ENCODE peak calls at places on chromosomes 12 and 14, in four cellular contexts. G is pancreas; A is activated T-cell treated with anti-CD3 and anti-CD28 coated beads, Interleukin-2, amount 50 U/mL, for 72 hours; X is lower lobe of right lung. T is an unnamed sample.

GRCh38 chr12:111256629-111257434 is 112.1 kb downstream of the PHETA1 start:
- ATAC-seq in G (no peak), A (no peak), X (no peak), T (no peak)

GRCh38 chr14:95956601-95957460 is 80.2 kb downstream of the TUNAR start:
- ATAC-seq in G (no peak), A (no peak), X (no peak), T (no peak)

GRCh38 chr12:8950702-8951478 is 1.4 kb upstream of the M6PR start:
- ATAC-seq in G (no peak), A (no peak), X (no peak), T (no peak)

GRCh38 chr12:125549171-125549570 is 483.9 kb downstream of the AACS start:
- ATAC-seq in G (no peak), A (no peak), X (no peak), T (no peak)

GRCh38 chr12:30585877-30586276 is 109.8 kb downstream of the IPO8 start:
- ATAC-seq in G (peak), A (no peak), X (no peak), T (no peak)

GRCh38 chr12:2273288-2273687 is 220.5 kb downstream of the CACNA1C start:
- ATAC-seq in G (no peak), A (no peak), X (peak), T (no peak)

GRCh38 chr12:29562167-29562776 is 64.8 kb upstream of the OVCH1 start:
- ATAC-seq in G (peak), A (no peak), X (peak), T (peak)

GRCh38 chr12:1830981-1831930 is 10.9 kb downstream of the LRTM2 start:
- ATAC-seq in G (peak), A (peak), X (peak), T (peak)

GRCh38 chr12:47504775-47505446 is 200.9 kb downstream of the RPAP3 start:
- ATAC-seq in G (no peak), A (peak), X (no peak), T (no peak)

GRCh38 chr14:33986804-33987203 is 35.9 kb upstream of the EGLN3 start:
- ATAC-seq in G (no peak), A (no peak), X (no peak), T (peak)

GRCh38 chr14:68476965-68477455 is 315.9 kb downstream of the ZFP36L1 start:
- ATAC-seq in G (no peak), A (no peak), X (no peak), T (peak)

GRCh38 chr14:51716610-51717009 is 64.9 kb downstream of the FRMD6 start:
- ATAC-seq in G (no peak), A (no peak), X (no peak), T (peak)

GRCh38 chr12:102454808-102455760 is 25.3 kb downstream of the IGF1 start:
- ATAC-seq in G (peak), A (no peak), X (peak), T (peak)

GRCh38 chr12:124454735-124455134 is 112.7 kb downstream of the NCOR2 start:
- ATAC-seq in G (no peak), A (no peak), X (no peak), T (no peak)